ENCODE peak calls at places on chromosomes 4 and X, in five cellular contexts. M is K562, F is H1, E is HepG2, S is GM12878. O is an unnamed sample.

GRCh38 chr4:110704748-110705439 is 82.0 kb upstream of the PITX2 start:
- DNase-seq in F (no peak), S (no peak), M (no peak), E (no peak), O (no peak)

GRCh38 chrX:1425381-1425780 is 27.3 kb downstream of the ASMTL start:
- DNase-seq in F (no peak), M (no peak), S (no peak), E (no peak), O (no peak)

GRCh38 chrX:76850851-76851250 is 423.3 kb downstream of the MAGEE1 start:
- DNase-seq in M (no peak), E (no peak), S (no peak), F (peak), O (no peak)

GRCh38 chrX:135421932-135422809 is at the start of gene SMIM10L2A:
- DNase-seq in F (peak), M (peak), E (no peak), S (no peak), O (no peak)

GRCh38 chr4:121189351-121189750 is 25.2 kb upstream of the TNIP3 start:
- DNase-seq in M (no peak), F (no peak), S (no peak), E (no peak), O (no peak)

GRCh38 chr4:111562811-111563210 is 582.4 kb upstream of the FAM241A start:
- DNase-seq in E (no peak), F (no peak), M (no peak), S (no peak), O (no peak)

GRCh38 chrX:103187953-103188475 is 26.9 kb upstream of the BEX4 start:
- DNase-seq in M (no peak), F (no peak), S (no peak), E (no peak), O (peak)

GRCh38 chr4:184433258-184433892 is 41.0 kb downstream of the IRF2 start:
- DNase-seq in F (no peak), E (no peak), S (no peak), M (no peak), O (no peak)

GRCh38 chr4:6767341-6767724 is 15.2 kb upstream of the KIAA0232 start:
- DNase-seq in F (no peak), M (no peak), S (no peak), E (no peak), O (no peak)

GRCh38 chrX:87409113-87409841 is 108.3 kb upstream of the KLHL4 start:
- DNase-seq in M (peak), F (no peak), E (peak), S (no peak), O (no peak)

GRCh38 chr4:53601251-53601764 is 10.0 kb upstream of the LNX1 start:
- DNase-seq in S (no peak), F (peak), M (peak), E (peak), O (no peak)

GRCh38 chr4:5503295-5503694 is 205.1 kb downstream of the EVC2 start:
- DNase-seq in M (no peak), S (no peak), F (no peak), E (no peak), O (no peak)

GRCh38 chrX:20363003-20363674 is 96.4 kb upstream of the RPS6KA3 start:
- DNase-seq in E (no peak), F (no peak), S (no peak), M (no peak), O (no peak)

GRCh38 chr4:164508836-164509235 is 245.1 kb upstream of the SMIM31 start:
- DNase-seq in F (no peak), E (no peak), S (no peak), M (no peak), O (no peak)

GRCh38 chr4:72875138-72875537 is 194.4 kb downstream of the COX18 start:
- DNase-seq in M (no peak), S (no peak), E (no peak), F (no peak), O (no peak)

GRCh38 chr4:189202869-189203271 is 737.8 kb upstream of the FRG1 start:
- DNase-seq in E (no peak), F (no peak), M (no peak), S (no peak), O (no peak)

GRCh38 chr4:47837582-47838294 is at the start of gene CORIN:
- DNase-seq in E (no peak), M (no peak), F (no peak), S (no peak), O (no peak)

GRCh38 chr4:56134272-56134671 is 185.5 kb downstream of the CEP135 start:
- DNase-seq in E (peak), S (no peak), F (no peak), M (no peak), O (no peak)

GRCh38 chr4:162461952-162462351 is 298.2 kb upstream of the FSTL5 start:
- DNase-seq in E (no peak), S (no peak), M (no peak), F (no peak), O (peak)

GRCh38 chr4:2462992-2463762 is 5.7 kb upstream of the RNF4 start:
- DNase-seq in M (no peak), F (no peak), E (no peak), S (no peak), O (no peak)

GRCh38 chrX:88886908-88887307 is 139.9 kb downstream of the CPXCR1 start:
- DNase-seq in F (peak), S (no peak), E (peak), M (no peak), O (no peak)

GRCh38 chr4:14168919-14169318 is 541.4 kb upstream of the BOD1L1 start:
- DNase-seq in E (no peak), S (peak), M (no peak), F (no peak), O (no peak)

GRCh38 chrX:109840585-109840984 is 107.5 kb upstream of the ACSL4 start:
- DNase-seq in F (no peak), E (peak), M (peak), S (no peak), O (peak)

GRCh38 chr4:26181616-26182015 is 139.2 kb upstream of the RBPJ start:
- DNase-seq in F (no peak), E (no peak), M (no peak), S (no peak), O (no peak)

GRCh38 chrX:13357925-13358324 is 38.1 kb upstream of the ATXN3L start:
- DNase-seq in M (no peak), F (no peak), E (no peak), S (no peak), O (no peak)

GRCh38 chrX:16155586-16155985 is 11.7 kb upstream of the MAGEB17 start:
- DNase-seq in E (no peak), F (no peak), S (no peak), M (no peak), O (no peak)

GRCh38 chr4:93144644-93145043 is 683.9 kb upstream of the ATOH1 start:
- DNase-seq in M (no peak), E (no peak), S (no peak), F (no peak), O (no peak)

GRCh38 chrX:120302434-120302833 is 8.8 kb downstream of the TMEM255A start:
- DNase-seq in S (peak), F (no peak), E (no peak), M (no peak), O (no peak)

GRCh38 chr4:84366111-84366510 is 133.0 kb downstream of the NKX6-1 start:
- DNase-seq in F (no peak), E (no peak), M (no peak), S (no peak), O (no peak)

GRCh38 chrX:1537031-1537715 is at the start of gene P2RY8:
- DNase-seq in S (peak), E (peak), M (no peak), F (no peak), O (no peak)

GRCh38 chr4:80608285-80608980 is 272.9 kb downstream of the CFAP299 start:
- DNase-seq in M (no peak), E (no peak), S (no peak), F (no peak), O (no peak)

GRCh38 chrX:45622042-45622423 is 421.4 kb upstream of the DIPK2B start:
- DNase-seq in S (no peak), E (no peak), M (no peak), F (no peak), O (no peak)

GRCh38 chrX:45622538-45622937 is 421.9 kb upstream of the DIPK2B start:
- DNase-seq in E (no peak), M (no peak), S (no peak), F (no peak), O (no peak)

GRCh38 chrX:45623266-45623665 is 422.6 kb upstream of the DIPK2B start:
- DNase-seq in F (no peak), M (no peak), E (no peak), S (no peak), O (no peak)

GRCh38 chrX:45619290-45619689 is 418.6 kb upstream of the DIPK2B start:
- DNase-seq in M (no peak), E (no peak), S (no peak), F (no peak), O (no peak)

DNA sequence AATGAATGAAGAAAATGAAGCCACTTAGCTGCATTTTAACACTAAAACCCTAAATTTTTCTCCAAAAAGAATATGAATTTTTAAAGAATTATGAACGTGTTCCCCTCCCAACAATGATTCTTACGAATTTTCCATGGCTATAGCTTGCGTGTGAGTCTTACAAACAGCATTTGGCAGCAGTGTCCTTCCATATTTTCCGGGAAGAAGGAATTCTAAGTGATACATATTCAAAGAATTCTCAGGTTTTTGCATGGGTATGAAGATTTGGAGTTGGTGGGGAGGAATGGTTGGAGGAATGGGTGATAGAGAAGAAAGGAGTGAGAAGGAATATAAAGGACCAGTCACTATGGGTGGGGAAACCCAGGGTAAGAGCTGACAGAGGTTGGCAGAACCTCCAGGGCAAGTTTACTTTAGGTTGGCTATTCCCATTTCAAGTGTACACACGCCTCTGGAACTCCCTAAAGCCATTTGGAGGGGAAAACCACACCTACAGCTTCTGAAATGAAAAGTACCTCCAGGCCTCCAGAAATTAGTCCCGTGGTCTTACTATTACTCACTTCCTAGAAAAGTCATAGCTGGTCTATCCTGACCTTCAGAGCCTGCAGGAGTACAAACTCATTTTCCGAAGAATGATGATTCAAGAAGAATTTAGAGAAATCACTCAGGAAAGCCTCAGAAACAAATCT is 420.8 kb upstream of the DIPK2B start:
- DNase-seq in S (no peak), M (no peak), E (no peak), F (no peak), O (no peak)
- TF ChIP-seq SRF in S (no peak), M (no peak), E (no peak), F (no peak), O (no peak)

GRCh38 chrX:108735087-108735679 is 1.2 kb downstream of the IRS4 start:
- DNase-seq in M (no peak), F (peak), S (no peak), E (no peak), O (no peak)
- TF ChIP-seq SRF in M (no peak), F (no peak), S (no peak), E (no peak), O (no peak)

DNA sequence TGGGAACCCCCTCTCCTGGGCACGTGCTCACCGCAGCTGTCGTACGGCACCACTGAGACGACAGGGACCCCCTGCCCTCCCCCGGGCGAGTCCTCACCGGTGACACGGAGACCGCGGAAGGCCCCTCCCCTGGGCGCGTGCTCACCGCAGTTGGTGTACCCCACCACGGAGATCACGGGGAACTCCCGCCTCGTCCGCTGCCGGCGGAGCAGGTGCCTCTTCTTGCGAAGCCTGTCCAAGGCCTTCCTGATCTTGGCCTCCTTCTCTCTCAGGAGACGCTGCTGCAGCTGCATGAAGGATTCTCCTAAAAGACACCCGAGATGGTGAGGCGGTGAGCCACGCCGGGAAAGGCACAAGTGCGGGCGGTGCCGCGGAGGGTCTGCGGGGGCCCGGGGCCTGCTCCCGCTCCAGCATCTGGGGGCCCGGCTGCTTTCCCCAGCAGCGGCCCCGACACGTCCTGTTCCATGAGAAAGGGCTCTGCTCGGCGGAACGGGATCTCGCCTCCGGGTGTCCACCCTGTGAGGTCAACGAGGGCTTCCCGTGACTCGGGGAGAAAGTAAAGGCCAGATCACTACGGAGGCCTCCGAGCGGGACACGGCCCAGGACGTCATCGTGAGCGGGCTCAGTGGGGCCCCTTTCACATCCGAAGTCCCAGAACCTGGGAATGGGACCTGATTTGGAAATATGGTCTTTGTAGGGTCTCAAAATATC is 5.8 kb downstream of the GTPBP6 start:
- DNase-seq in F (no peak), E (no peak), M (no peak), S (no peak), O (no peak)
- TF ChIP-seq SRF in F (no peak), E (no peak), M (no peak), S (no peak), O (no peak)

GRCh38 chrX:118226060-118226428 is 109.4 kb upstream of the KLHL13 start:
- DNase-seq in E (peak), M (no peak), F (no peak), S (peak), O (no peak)
- TF ChIP-seq SRF in E (no peak), M (no peak), F (no peak), S (no peak), O (no peak)

GRCh38 chr4:338759-339097 is 1.1 kb downstream of the ZNF141 start:
- DNase-seq in F (peak), S (no peak), M (no peak), E (no peak), O (no peak)
- TF ChIP-seq SRF in F (no peak), S (no peak), M (no peak), E (no peak), O (no peak)

DNA sequence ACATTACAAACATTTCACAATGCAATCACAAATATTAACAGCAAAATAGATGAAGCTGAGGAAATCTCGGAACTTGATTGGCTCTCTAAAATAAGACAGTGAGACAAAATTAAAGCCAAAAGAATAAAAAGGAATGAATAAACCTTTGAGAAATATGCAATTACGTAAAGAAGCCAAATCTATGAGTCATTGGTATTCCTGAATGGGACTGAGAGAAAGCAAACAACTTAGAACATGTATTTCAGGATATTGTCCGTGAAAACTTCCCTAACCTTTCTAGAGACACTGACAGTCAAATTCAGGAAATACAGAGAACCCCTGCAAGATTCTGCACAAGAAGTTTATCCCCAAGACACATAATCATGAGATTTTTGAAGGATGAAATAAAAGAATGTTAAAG is 48.4 kb upstream of the SPANXN2 start:
- DNase-seq in E (no peak), F (no peak), M (no peak), S (no peak), O (no peak)
- TF ChIP-seq SRF in E (no peak), F (no peak), M (no peak), S (no peak), O (no peak)

GRCh38 chr4:173910911-173911310 is 372.6 kb downstream of the FBXO8 start:
- DNase-seq in S (no peak), F (no peak), E (no peak), M (no peak), O (no peak)
- TF ChIP-seq SRF in S (no peak), F (no peak), E (no peak), M (no peak), O (no peak)